ENCODE peak calls at places on chromosomes 5 and 9, in eight cellular contexts. M, Q, D, E, L, Z, J and A are unnamed samples.

GRCh38 chr5:117436846-117437245 is 862.2 kb upstream of the SEMA6A start:
- DNase-seq in M (no peak), Q (no peak), D (no peak), E (no peak), L (no peak), Z (no peak), J (no peak), A (no peak)

GRCh38 chr5:93279292-93279974 is 301.6 kb downstream of the NR2F1-AS1 start:
- DNase-seq in M (no peak), Q (no peak), D (no peak), E (no peak), L (no peak), Z (no peak), J (no peak), A (no peak)

GRCh38 chr5:848671-849111 is 2.1 kb downstream of the ZDHHC11 start:
- DNase-seq in M (no peak), Q (no peak), D (no peak), E (no peak), L (no peak), Z (no peak), J (no peak), A (no peak)

GRCh38 chr9:126528111-126528510 is 85.6 kb upstream of the LMX1B start:
- DNase-seq in M (no peak), Q (no peak), D (no peak), E (no peak), L (no peak), Z (no peak), J (no peak), A (no peak)

GRCh38 chr5:174106997-174107655 is 61.6 kb downstream of the NSG2 start:
- DNase-seq in M (no peak), Q (no peak), D (no peak), E (peak; percentile 31), L (no peak), Z (no peak), J (no peak), A (no peak)

GRCh38 chr5:50623666-50624065 is 42.8 kb upstream of the PARP8 start:
- DNase-seq in M (no peak), Q (peak; percentile 14), D (no peak), E (no peak), L (no peak), Z (no peak), J (no peak), A (no peak)

GRCh38 chr9:123784513-123784912 is 145.4 kb downstream of the DENND1A start:
- DNase-seq in M (no peak), Q (no peak), D (no peak), E (no peak), L (no peak), Z (peak; percentile 68), J (no peak), A (no peak)

GRCh38 chr9:136520053-136520540 is 25.8 kb downstream of the NOTCH1 start:
- DNase-seq in M (no peak), Q (peak; percentile 71), D (no peak), E (no peak), L (no peak), Z (no peak), J (no peak), A (no peak)

GRCh38 chr5:14396071-14396470 is 185.5 kb upstream of the OTULINL start:
- DNase-seq in M (no peak), Q (no peak), D (no peak), E (no peak), L (no peak), Z (no peak), J (no peak), A (no peak)

GRCh38 chr9:31394040-31394473 is 990.4 kb upstream of the ACO1 start:
- DNase-seq in M (no peak), Q (no peak), D (no peak), E (no peak), L (no peak), Z (no peak), J (no peak), A (peak; percentile 36)

GRCh38 chr9:89744730-89745129 is 139.9 kb downstream of the GADD45G start:
- DNase-seq in M (no peak), Q (no peak), D (no peak), E (no peak), L (no peak), Z (no peak), J (no peak), A (no peak)

GRCh38 chr9:110641350-110641749 is 27.2 kb upstream of the MUSK start:
- DNase-seq in M (no peak), Q (no peak), D (no peak), E (no peak), L (no peak), Z (no peak), J (no peak), A (no peak)

GRCh38 chr5:56170557-56170956 is 62.6 kb downstream of the ANKRD55 start:
- DNase-seq in M (no peak), Q (no peak), D (no peak), E (no peak), L (no peak), Z (no peak), J (no peak), A (no peak)

GRCh38 chr5:38250752-38251448 is 7.5 kb upstream of the EGFLAM start:
- DNase-seq in M (no peak), Q (no peak), D (no peak), E (no peak), L (no peak), Z (no peak), J (no peak), A (no peak)

GRCh38 chr5:171577940-171578856 is 158.8 kb downstream of the FGF18 start:
- DNase-seq in M (no peak), Q (no peak), D (no peak), E (peak; percentile 83), L (no peak), Z (no peak), J (no peak), A (no peak)

GRCh38 chr5:158074992-158075769 is 216.2 kb upstream of the CLINT1 start:
- DNase-seq in M (peak; percentile 62), Q (peak; percentile 74), D (peak; percentile 0), E (peak; percentile 69), L (peak; percentile 34), Z (peak; percentile 11), J (peak; percentile 53), A (peak; percentile 56)

GRCh38 chr5:141506381-141507155 is 17.7 kb downstream of the PCDHGC5 start:
- DNase-seq in M (no peak), Q (no peak), D (no peak), E (no peak), L (no peak), Z (no peak), J (no peak), A (no peak)